ENCODE peak calls at places on chromosomes 16 and 17, in six cellular contexts. One of them, this sample, is unnamed.

GRCh38 chr17:47995241-47995935 is 24.5 kb downstream of the CDK5RAP3 start:
- DNase-seq in T-helper 2 cell: no peak
- DNase-seq in NCI-H2029: no peak
- DNase-seq in GM04504: no peak
- DNase-seq in skeletal muscle cell: no peak
- DNase-seq in hypothalamus: no peak
- DNase-seq in this sample: no peak

GRCh38 chr17:2138318-2138717 is 83.4 kb downstream of the HIC1 start:
- DNase-seq in GM04504: no peak
- DNase-seq in hypothalamus: no peak
- DNase-seq in T-helper 2 cell: peak; percentile 35
- DNase-seq in NCI-H2029: no peak
- DNase-seq in skeletal muscle cell: no peak
- DNase-seq in this sample: no peak

GRCh38 chr17:81164464-81165245 is 652 bp upstream of the PVALEF start:
- DNase-seq in T-helper 2 cell: no peak
- DNase-seq in hypothalamus: peak; percentile 57
- DNase-seq in skeletal muscle cell: no peak
- DNase-seq in GM04504: no peak
- DNase-seq in NCI-H2029: no peak
- DNase-seq in this sample: no peak

GRCh38 chr17:14014647-14015046 is 54.7 kb upstream of the COX10 start:
- DNase-seq in hypothalamus: no peak
- DNase-seq in T-helper 2 cell: no peak
- DNase-seq in NCI-H2029: no peak
- DNase-seq in skeletal muscle cell: no peak
- DNase-seq in GM04504: no peak
- DNase-seq in this sample: no peak

GRCh38 chr17:36475346-36475970 is 11.0 kb upstream of the ZNHIT3 start:
- DNase-seq in T-helper 2 cell: no peak
- DNase-seq in NCI-H2029: peak; percentile 29
- DNase-seq in skeletal muscle cell: no peak
- DNase-seq in GM04504: no peak
- DNase-seq in hypothalamus: no peak
- DNase-seq in this sample: no peak

GRCh38 chr17:50036455-50037320 is 19.2 kb upstream of the ITGA3 start:
- DNase-seq in skeletal muscle cell: no peak
- DNase-seq in NCI-H2029: peak; percentile 61
- DNase-seq in T-helper 2 cell: no peak
- DNase-seq in hypothalamus: no peak
- DNase-seq in GM04504: no peak
- DNase-seq in this sample: no peak

GRCh38 chr17:11241611-11242226 is 706 bp downstream of the SHISA6 start:
- DNase-seq in NCI-H2029: no peak
- DNase-seq in hypothalamus: no peak
- DNase-seq in T-helper 2 cell: peak; percentile 2
- DNase-seq in GM04504: no peak
- DNase-seq in skeletal muscle cell: no peak
- DNase-seq in this sample: no peak

GRCh38 chr17:248337-249235 is 67.1 kb upstream of the DOC2B start:
- DNase-seq in NCI-H2029: no peak
- DNase-seq in T-helper 2 cell: no peak
- DNase-seq in hypothalamus: no peak
- DNase-seq in GM04504: no peak
- DNase-seq in skeletal muscle cell: no peak
- DNase-seq in this sample: no peak

GRCh38 chr16:35102780-35103403 is 1643.5 kb downstream of the TP53TG3F start:
- DNase-seq in skeletal muscle cell: no peak
- DNase-seq in hypothalamus: no peak
- DNase-seq in NCI-H2029: peak; percentile 22
- DNase-seq in T-helper 2 cell: no peak
- DNase-seq in GM04504: no peak
- DNase-seq in this sample: no peak

This sample was measured in lung.